ENCODE peak calls at places on chromosomes 5 and 9, in eight cellular contexts. S is GM23248, W is neuronal stem cell, D is GM23338, L is astrocyte, F is OCI-LY7, U is SK-N-SH, J is IMR-90. Q is an unnamed sample.

GRCh38 chr9:96140401-96141180 is 161.4 kb downstream of the HSD17B3 start:
- DNase-seq in L (no peak), D (peak), U (no peak), F (no peak), J (no peak), S (peak), W (no peak), Q (no peak)

GRCh38 chr5:145887976-145888574 is 15.3 kb upstream of the GRXCR2 start:
- DNase-seq in F (peak), D (peak), L (peak), W (peak), U (peak), J (peak), S (peak), Q (peak)

GRCh38 chr5:127572930-127573329 is 55.5 kb downstream of the PRRC1 start:
- DNase-seq in U (no peak), F (peak), S (peak), J (no peak), W (no peak), D (peak), L (no peak), Q (peak)

GRCh38 chr9:36503172-36504153 is 69.2 kb upstream of the MELK start:
- DNase-seq in J (peak), U (no peak), L (no peak), D (no peak), S (no peak), W (no peak), F (no peak), Q (peak)

GRCh38 chr5:8913522-8913921 is 632.4 kb downstream of the SEMA5A start:
- DNase-seq in U (no peak), F (no peak), D (no peak), W (no peak), L (no peak), S (no peak), J (no peak), Q (no peak)

GRCh38 chr9:92648447-92649406 is 21.2 kb downstream of the IPPK start:
- DNase-seq in F (no peak), J (no peak), W (no peak), D (no peak), L (no peak), U (peak), S (no peak), Q (no peak)

GRCh38 chr5:56093970-56094369 is 99.2 kb upstream of the IL6ST start:
- DNase-seq in D (no peak), L (no peak), J (no peak), W (no peak), U (no peak), S (no peak), F (no peak), Q (no peak)

GRCh38 chr9:128153117-128153946 is 4.1 kb downstream of the LCN2 start:
- DNase-seq in L (no peak), J (no peak), S (no peak), D (no peak), U (no peak), F (no peak), W (no peak), Q (no peak)

GRCh38 chr9:134751630-134752029 is 110.0 kb downstream of the COL5A1 start:
- DNase-seq in D (no peak), W (no peak), L (no peak), F (no peak), J (no peak), U (no peak), S (no peak), Q (no peak)

GRCh38 chr5:87410941-87411340 is 1.8 kb downstream of the CCNH start:
- DNase-seq in D (no peak), J (peak), F (no peak), U (no peak), S (peak), W (no peak), L (peak), Q (no peak)

GRCh38 chr5:38008198-38008597 is 168.4 kb upstream of the GDNF start:
- DNase-seq in D (no peak), W (no peak), U (no peak), J (no peak), F (no peak), L (no peak), S (no peak), Q (no peak)

GRCh38 chr9:95508968-95509850 is 7.6 kb downstream of the PTCH1 start:
- DNase-seq in L (peak), D (peak), U (peak), J (peak), S (peak), F (peak), W (peak), Q (peak)

GRCh38 chr5:123813251-123813650 is 301.3 kb downstream of the CSNK1G3 start:
- DNase-seq in S (no peak), L (peak), J (no peak), D (no peak), F (no peak), W (no peak), U (no peak), Q (no peak)

GRCh38 chr5:30401479-30402058 is 791.9 kb upstream of the CDH6 start:
- DNase-seq in S (peak), D (peak), U (peak), W (peak), J (peak), L (peak), F (peak), Q (peak)

GRCh38 chr9:125525846-125526619 is 181.0 kb downstream of the MAPKAP1 start:
- DNase-seq in U (no peak), D (no peak), J (peak), S (peak), L (peak), F (no peak), W (no peak), Q (no peak)

GRCh38 chr9:95763983-95764382 is 111.5 kb upstream of the ERCC6L2 start:
- DNase-seq in L (no peak), J (no peak), F (no peak), U (no peak), S (no peak), D (no peak), W (no peak), Q (no peak)

GRCh38 chr5:80141147-80141671 is 106.1 kb downstream of the THBS4 start:
- DNase-seq in D (peak), L (no peak), J (peak), W (peak), S (peak), U (peak), F (no peak), Q (no peak)

GRCh38 chr5:21665525-21665924 is 1187.6 kb downstream of the CDH12 start:
- DNase-seq in F (no peak), D (no peak), J (no peak), W (no peak), L (no peak), U (no peak), S (no peak), Q (no peak)

GRCh38 chr9:68507098-68507795 is 33.4 kb downstream of the TMEM252 start:
- DNase-seq in U (peak), D (peak), F (peak), W (no peak), S (peak), L (no peak), J (peak), Q (peak)

GRCh38 chr5:94024101-94024500 is 282.7 kb upstream of the POU5F2 start:
- DNase-seq in L (peak), F (no peak), D (no peak), J (peak), U (no peak), S (peak), W (no peak), Q (no peak)

GRCh38 chr9:107158321-107158720 is 124.8 kb upstream of the RAD23B start:
- DNase-seq in F (peak), L (no peak), D (peak), S (peak), J (peak), U (peak), W (peak), Q (peak)

GRCh38 chr5:164336906-164337305 is 831.5 kb downstream of the MAT2B start:
- DNase-seq in W (no peak), L (peak), D (no peak), F (no peak), U (no peak), S (peak), J (peak), Q (no peak)

GRCh38 chr5:20678814-20679298 is 690.9 kb upstream of the CDH18 start:
- DNase-seq in U (no peak), J (peak), D (no peak), S (peak), W (no peak), F (no peak), L (peak), Q (no peak)

GRCh38 chr5:36842087-36842486 is 34.5 kb upstream of the NIPBL start:
- DNase-seq in L (no peak), D (no peak), S (no peak), W (no peak), U (no peak), F (no peak), J (no peak), Q (no peak)

GRCh38 chr9:136108648-136109266 is 9.9 kb downstream of the TMEM250 start:
- DNase-seq in F (no peak), D (no peak), J (no peak), S (no peak), W (no peak), L (no peak), U (no peak), Q (no peak)

GRCh38 chr5:10588109-10588775 is 24.4 kb downstream of the ANKRD33B start:
- DNase-seq in U (no peak), F (no peak), W (no peak), L (no peak), D (no peak), S (no peak), J (no peak), Q (no peak)

GRCh38 chr5:144684899-144685298 is 514.2 kb downstream of the KCTD16 start:
- DNase-seq in D (peak), J (no peak), S (no peak), F (no peak), W (no peak), U (no peak), L (no peak), Q (no peak)

GRCh38 chr9:135574943-135575342 is 13.4 kb downstream of the PAEP start:
- DNase-seq in U (no peak), S (no peak), D (no peak), L (no peak), W (no peak), F (no peak), J (no peak), Q (no peak)

GRCh38 chr5:66498791-66499207 is 97.4 kb upstream of the MAST4 start:
- DNase-seq in F (no peak), W (no peak), S (peak), J (no peak), D (peak), L (peak), U (peak), Q (peak)

GRCh38 chr9:122808141-122808540 is 8.2 kb downstream of the OR1K1 start:
- DNase-seq in F (no peak), L (no peak), J (no peak), U (no peak), W (no peak), D (no peak), S (no peak), Q (no peak)

GRCh38 chr5:169944922-169945675 is 35.2 kb downstream of the INSYN2B start:
- DNase-seq in L (no peak), J (peak), S (peak), F (no peak), D (no peak), W (no peak), U (no peak), Q (peak)

GRCh38 chr5:1021136-1021968 is 12.8 kb downstream of the NKD2 start:
- DNase-seq in J (no peak), L (no peak), U (peak), F (no peak), S (peak), W (no peak), D (peak), Q (no peak)

GRCh38 chr5:9067129-9067528 is 478.7 kb downstream of the SEMA5A start:
- DNase-seq in L (no peak), F (no peak), U (no peak), S (no peak), D (no peak), J (no peak), W (no peak), Q (no peak)

GRCh38 chr5:75574791-75575190 is 36.5 kb upstream of the ANKDD1B start:
- DNase-seq in F (no peak), W (no peak), S (no peak), L (peak), J (peak), D (no peak), U (no peak), Q (peak)

GRCh38 chr5:41527201-41527779 is 16.9 kb upstream of the PLCXD3 start:
- DNase-seq in L (peak), U (no peak), D (peak), F (no peak), J (peak), W (no peak), S (peak), Q (no peak)

GRCh38 chr5:150000990-150001659 is 586 bp downstream of the HMGXB3 start:
- DNase-seq in J (peak), W (peak), S (peak), D (peak), L (peak), F (peak), U (peak), Q (peak)

GRCh38 chr9:131270171-131271015 is 5.9 kb downstream of the FAM78A start:
- DNase-seq in F (peak), U (no peak), D (no peak), J (no peak), W (no peak), S (no peak), L (no peak), Q (peak)

GRCh38 chr9:16501726-16502125 is 368.7 kb downstream of the BNC2 start:
- DNase-seq in S (peak), L (peak), J (peak), F (no peak), W (no peak), U (no peak), D (no peak), Q (no peak)

DNA sequence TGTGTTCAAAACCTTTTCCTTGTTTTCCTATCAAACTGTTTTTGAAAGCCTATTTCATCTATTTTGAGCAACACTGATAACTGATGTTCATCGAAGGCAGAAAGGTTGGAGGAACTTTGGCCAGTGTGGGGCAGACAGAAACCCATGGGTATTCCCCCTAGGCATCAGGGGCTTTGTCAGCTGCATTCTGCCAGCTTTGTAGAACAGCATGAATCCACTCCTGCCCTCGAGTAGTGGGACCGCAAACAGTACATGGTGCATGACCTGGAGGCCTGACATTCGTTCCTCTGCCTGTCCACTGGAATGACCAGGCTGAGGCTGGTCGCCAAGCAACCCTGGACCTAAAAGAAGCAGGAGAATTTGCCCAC is 22.7 kb downstream of the ARHGAP26 start:
- DNase-seq in J (no peak), L (no peak), W (no peak), F (no peak), S (no peak), D (no peak), U (no peak), Q (no peak)
- H3K4me2 ChIP-seq in J (no peak), L (no peak), W (no peak), F (no peak), S (no peak), D (no peak), U (no peak), Q (no peak)

DNA sequence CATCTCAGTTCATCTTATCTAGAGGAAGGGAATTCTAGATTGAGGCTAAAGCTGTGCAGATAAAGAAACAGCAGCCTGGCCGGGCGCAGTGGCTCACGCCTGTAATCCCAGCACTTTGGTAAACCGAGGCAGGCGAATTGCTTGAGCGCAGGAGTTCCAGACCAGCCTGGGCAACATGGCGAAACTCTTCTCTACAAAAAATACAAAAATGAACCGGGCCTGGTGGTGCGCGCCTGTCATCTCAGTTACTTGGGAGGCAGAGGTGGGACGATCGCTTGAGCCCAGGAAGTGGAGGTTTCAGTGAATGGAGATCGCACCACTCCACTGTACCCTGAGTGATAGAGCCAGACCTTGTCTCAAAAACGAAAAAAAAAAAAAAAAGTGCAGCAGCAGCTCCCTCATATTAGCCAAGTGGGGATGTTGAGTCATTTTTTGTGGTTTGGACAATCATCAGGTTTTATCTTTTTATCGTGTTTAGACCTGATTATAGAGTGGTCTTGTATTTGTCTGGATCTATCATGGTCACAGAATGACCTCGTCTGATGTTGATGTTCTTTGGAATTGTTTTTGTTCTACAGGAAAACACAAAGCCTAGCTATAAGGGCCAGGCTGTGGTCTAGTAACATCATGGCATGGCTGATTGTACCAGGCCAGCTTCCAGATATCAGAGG is 1.5 kb upstream of the FBXW11 start:
- DNase-seq in F (no peak), J (peak), S (peak), L (peak), D (no peak), W (no peak), U (no peak), Q (no peak)
- H2AFZ ChIP-seq in F (peak), J (peak), S (peak), L (no peak), D (no peak), W (peak), U (peak), Q (no peak)

GRCh38 chr5:167448376-167448775 is 843.1 kb upstream of the WWC1 start:
- DNase-seq in S (no peak), J (no peak), U (no peak), L (no peak), D (no peak), W (no peak), F (no peak), Q (no peak)
- H3K4me3 ChIP-seq in S (no peak), J (no peak), U (no peak), L (no peak), D (no peak), W (no peak), F (no peak), Q (no peak)

DNA sequence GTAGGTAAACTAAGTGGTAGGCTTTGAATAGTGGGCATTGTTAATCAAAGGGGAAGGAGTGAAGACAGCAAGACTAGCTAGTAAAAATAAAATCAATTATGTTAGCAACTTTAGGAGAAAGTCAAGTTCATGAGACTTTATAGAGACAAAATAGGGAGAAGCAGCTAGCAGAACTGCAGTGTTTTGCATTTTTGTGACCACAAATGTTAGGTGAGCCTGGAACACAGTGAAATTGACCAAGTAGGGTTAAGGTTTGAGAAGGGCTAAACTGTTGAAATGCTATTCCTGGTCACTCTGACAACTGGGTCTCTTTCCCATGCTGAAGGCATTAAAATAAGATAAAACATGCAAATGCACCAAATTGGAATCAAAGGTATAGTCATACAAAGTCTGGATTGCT is 13.0 kb downstream of the SEC61B start:
- DNase-seq in L (no peak), J (no peak), U (no peak), S (no peak), W (no peak), F (no peak), D (no peak), Q (peak)
- H3K4me2 ChIP-seq in L (no peak), J (no peak), U (no peak), S (no peak), W (no peak), F (peak), D (no peak), Q (peak)

DNA sequence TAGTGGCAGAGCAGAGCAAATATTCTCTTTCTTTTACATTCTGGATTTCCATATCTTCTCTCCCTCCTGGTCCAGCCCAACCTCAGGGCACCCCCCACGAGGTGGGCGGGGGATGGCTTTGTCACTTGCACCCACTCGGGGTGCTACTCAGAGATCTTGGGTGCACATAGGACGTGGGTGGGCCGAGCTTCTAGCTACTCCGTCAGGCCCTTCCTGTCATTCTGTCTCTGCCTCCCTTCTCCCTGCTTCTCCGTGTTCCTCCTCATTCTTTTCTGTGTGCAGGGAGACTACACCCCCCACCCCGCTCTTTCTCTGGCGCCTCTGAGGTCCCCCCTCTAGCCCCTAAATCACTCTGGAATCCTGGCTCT is 19.5 kb downstream of the PCDHGC5 start:
- DNase-seq in S (peak), F (peak), L (no peak), U (no peak), W (no peak), D (no peak), J (no peak), Q (peak)
- H2AFZ ChIP-seq in S (peak), F (no peak), L (no peak), U (peak), W (peak), D (no peak), J (no peak), Q (no peak)

GRCh38 chr5:68433921-68434879 is 218.6 kb downstream of the PIK3R1 start:
- DNase-seq in D (no peak), F (peak), S (peak), U (no peak), L (peak), W (no peak), J (peak), Q (peak)
- H3K4me3 ChIP-seq in D (no peak), F (no peak), S (peak), U (no peak), L (no peak), W (no peak), J (no peak), Q (no peak)